ENCODE peak calls at places on chromosomes 5 and 9, in five cellular contexts. One of them, this sample, is unnamed.

GRCh38 chr5:118620201-118620600 is 368.1 kb downstream of the DTWD2 start:
- DNase-seq in HCT116: no peak
- DNase-seq in WERI-Rb-1: no peak
- DNase-seq in PC-3: no peak
- DNase-seq in lower leg skin: no peak
- DNase-seq in this sample: no peak

GRCh38 chr5:123209163-123210013 is 120.3 kb downstream of the PRDM6 start:
- DNase-seq in lower leg skin: no peak
- DNase-seq in PC-3: peak
- DNase-seq in WERI-Rb-1: no peak
- DNase-seq in HCT116: peak
- DNase-seq in this sample: no peak

GRCh38 chr9:124139001-124139400 is 118.7 kb upstream of the NEK6 start:
- DNase-seq in HCT116: no peak
- DNase-seq in WERI-Rb-1: no peak
- DNase-seq in lower leg skin: peak
- DNase-seq in PC-3: no peak
- DNase-seq in this sample: no peak

GRCh38 chr5:139104577-139105271 is 93.4 kb downstream of the SIL1 start:
- DNase-seq in PC-3: peak
- DNase-seq in lower leg skin: peak
- DNase-seq in HCT116: no peak
- DNase-seq in WERI-Rb-1: peak
- DNase-seq in this sample: no peak

GRCh38 chr5:32511778-32512374 is 67.3 kb upstream of the ZFR start:
- DNase-seq in WERI-Rb-1: no peak
- DNase-seq in HCT116: no peak
- DNase-seq in PC-3: no peak
- DNase-seq in lower leg skin: peak
- DNase-seq in this sample: peak

GRCh38 chr5:39376293-39376714 is 12.0 kb upstream of the C9 start:
- DNase-seq in HCT116: peak
- DNase-seq in lower leg skin: no peak
- DNase-seq in PC-3: peak
- DNase-seq in WERI-Rb-1: peak
- DNase-seq in this sample: no peak

GRCh38 chr9:125929846-125930245 is 182.7 kb downstream of the PBX3 start:
- DNase-seq in WERI-Rb-1: no peak
- DNase-seq in HCT116: no peak
- DNase-seq in PC-3: peak
- DNase-seq in lower leg skin: no peak
- DNase-seq in this sample: no peak

GRCh38 chr9:107545036-107545435 is 55.5 kb upstream of the KLF4 start:
- DNase-seq in HCT116: no peak
- DNase-seq in PC-3: no peak
- DNase-seq in lower leg skin: no peak
- DNase-seq in WERI-Rb-1: no peak
- DNase-seq in this sample: no peak

GRCh38 chr9:128825923-128826702 is 3.5 kb downstream of the SPOUT1 start:
- DNase-seq in WERI-Rb-1: peak
- DNase-seq in lower leg skin: no peak
- DNase-seq in HCT116: peak
- DNase-seq in PC-3: no peak
- DNase-seq in this sample: no peak

GRCh38 chr5:126988021-126988569 is 42.3 kb downstream of the MARCHF3 start:
- DNase-seq in PC-3: no peak
- DNase-seq in HCT116: no peak
- DNase-seq in WERI-Rb-1: peak
- DNase-seq in lower leg skin: no peak
- DNase-seq in this sample: no peak

GRCh38 chr5:34791761-34792244 is 47.2 kb upstream of the TTC23L start:
- DNase-seq in lower leg skin: no peak
- DNase-seq in HCT116: no peak
- DNase-seq in WERI-Rb-1: no peak
- DNase-seq in PC-3: no peak
- DNase-seq in this sample: no peak

GRCh38 chr9:133691659-133692363 is 46.3 kb downstream of the SARDH start:
- DNase-seq in WERI-Rb-1: no peak
- DNase-seq in PC-3: peak
- DNase-seq in HCT116: no peak
- DNase-seq in lower leg skin: no peak
- DNase-seq in this sample: no peak

GRCh38 chr5:32388429-32389111 is 56.0 kb downstream of the ZFR start:
- DNase-seq in lower leg skin: no peak
- DNase-seq in HCT116: no peak
- DNase-seq in PC-3: peak
- DNase-seq in WERI-Rb-1: no peak
- DNase-seq in this sample: no peak

GRCh38 chr5:142551242-142552067 is 134.4 kb downstream of the FGF1 start:
- DNase-seq in WERI-Rb-1: peak
- DNase-seq in lower leg skin: no peak
- DNase-seq in PC-3: peak
- DNase-seq in HCT116: no peak
- DNase-seq in this sample: no peak

GRCh38 chr5:34622046-34622435 is 34.1 kb upstream of the RAI14 start:
- DNase-seq in HCT116: no peak
- DNase-seq in PC-3: no peak
- DNase-seq in lower leg skin: no peak
- DNase-seq in WERI-Rb-1: no peak
- DNase-seq in this sample: no peak

GRCh38 chr5:168481330-168481788 is 4.9 kb upstream of the RARS1 start:
- DNase-seq in lower leg skin: no peak
- DNase-seq in PC-3: no peak
- DNase-seq in WERI-Rb-1: no peak
- DNase-seq in HCT116: no peak
- DNase-seq in this sample: no peak

GRCh38 chr9:5389109-5389732 is 48.5 kb downstream of the PLGRKT start:
- DNase-seq in HCT116: no peak
- DNase-seq in PC-3: peak
- DNase-seq in WERI-Rb-1: no peak
- DNase-seq in lower leg skin: no peak
- DNase-seq in this sample: no peak

GRCh38 chr5:31113101-31113500 is 80.4 kb upstream of the CDH6 start:
- DNase-seq in lower leg skin: no peak
- DNase-seq in WERI-Rb-1: no peak
- DNase-seq in PC-3: peak
- DNase-seq in HCT116: no peak
- DNase-seq in this sample: no peak

GRCh38 chr9:93908591-93909241 is 46.4 kb downstream of the BARX1 start:
- DNase-seq in lower leg skin: no peak
- DNase-seq in WERI-Rb-1: no peak
- DNase-seq in HCT116: no peak
- DNase-seq in PC-3: no peak
- DNase-seq in this sample: no peak

GRCh38 chr9:105141448-105142101 is 102.9 kb upstream of the SLC44A1 start:
- DNase-seq in WERI-Rb-1: peak
- DNase-seq in PC-3: no peak
- DNase-seq in lower leg skin: no peak
- DNase-seq in HCT116: no peak
- DNase-seq in this sample: no peak

GRCh38 chr5:10424124-10424731 is 17.5 kb upstream of the ROPN1L start:
- DNase-seq in WERI-Rb-1: peak
- DNase-seq in lower leg skin: no peak
- DNase-seq in PC-3: peak
- DNase-seq in HCT116: peak
- DNase-seq in this sample: no peak

GRCh38 chr5:147911427-147911826 is 5.1 kb upstream of the C5orf46 start:
- DNase-seq in lower leg skin: no peak
- DNase-seq in HCT116: no peak
- DNase-seq in WERI-Rb-1: no peak
- DNase-seq in PC-3: no peak
- DNase-seq in this sample: no peak

GRCh38 chr5:111929892-111930291 is 172.9 kb upstream of the NREP start:
- DNase-seq in PC-3: peak
- DNase-seq in WERI-Rb-1: no peak
- DNase-seq in HCT116: no peak
- DNase-seq in lower leg skin: no peak
- DNase-seq in this sample: no peak

GRCh38 chr9:20353529-20353928 is 268.8 kb downstream of the MLLT3 start:
- DNase-seq in WERI-Rb-1: no peak
- DNase-seq in lower leg skin: no peak
- DNase-seq in HCT116: no peak
- DNase-seq in PC-3: no peak
- DNase-seq in this sample: no peak

DNA sequence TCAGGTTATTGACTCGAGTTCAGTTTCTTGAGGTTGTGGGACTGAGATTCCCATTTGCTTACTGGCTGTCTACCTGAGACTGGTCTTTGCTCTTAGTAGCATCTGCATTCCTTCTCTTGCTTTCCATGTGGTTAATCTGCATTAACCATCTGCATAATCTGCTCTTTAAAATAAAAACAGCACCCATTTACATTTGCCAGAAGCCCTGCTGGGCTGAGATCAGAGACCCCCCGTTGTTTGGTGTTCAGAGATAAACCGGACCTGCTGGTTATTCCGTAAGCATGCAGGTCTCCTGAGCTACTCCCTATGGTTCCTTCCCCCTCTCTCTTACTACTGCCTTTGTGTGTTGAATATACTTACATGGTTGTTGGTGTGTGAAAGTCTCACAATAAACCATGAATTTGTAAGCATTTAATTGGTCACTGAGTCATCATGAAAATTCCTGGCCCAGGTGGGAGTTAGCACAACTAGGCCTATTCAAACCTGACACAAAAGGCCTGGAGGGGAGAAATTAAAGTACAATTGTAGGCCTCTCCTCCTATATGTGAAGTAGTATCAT is 396.7 kb downstream of the MRPS30 start:
- DNase-seq in WERI-Rb-1: no peak
- DNase-seq in HCT116: no peak
- DNase-seq in lower leg skin: no peak
- DNase-seq in PC-3: no peak
- DNase-seq in this sample: no peak
- H3K4me3 ChIP-seq in WERI-Rb-1: no peak
- H3K4me3 ChIP-seq in HCT116: no peak
- H3K4me3 ChIP-seq in lower leg skin: no peak
- H3K4me3 ChIP-seq in PC-3: no peak
- H3K4me3 ChIP-seq in this sample: no peak

GRCh38 chr9:136796238-136796774 is at the start of gene CCDC183:
- DNase-seq in lower leg skin: no peak
- DNase-seq in PC-3: no peak
- DNase-seq in WERI-Rb-1: no peak
- DNase-seq in HCT116: no peak
- DNase-seq in this sample: no peak
- TF ChIP-seq CTCF in lower leg skin: no peak
- TF ChIP-seq CTCF in PC-3: no peak
- TF ChIP-seq CTCF in WERI-Rb-1: no peak
- TF ChIP-seq CTCF in HCT116: no peak
- TF ChIP-seq CTCF in this sample: no peak

DNA sequence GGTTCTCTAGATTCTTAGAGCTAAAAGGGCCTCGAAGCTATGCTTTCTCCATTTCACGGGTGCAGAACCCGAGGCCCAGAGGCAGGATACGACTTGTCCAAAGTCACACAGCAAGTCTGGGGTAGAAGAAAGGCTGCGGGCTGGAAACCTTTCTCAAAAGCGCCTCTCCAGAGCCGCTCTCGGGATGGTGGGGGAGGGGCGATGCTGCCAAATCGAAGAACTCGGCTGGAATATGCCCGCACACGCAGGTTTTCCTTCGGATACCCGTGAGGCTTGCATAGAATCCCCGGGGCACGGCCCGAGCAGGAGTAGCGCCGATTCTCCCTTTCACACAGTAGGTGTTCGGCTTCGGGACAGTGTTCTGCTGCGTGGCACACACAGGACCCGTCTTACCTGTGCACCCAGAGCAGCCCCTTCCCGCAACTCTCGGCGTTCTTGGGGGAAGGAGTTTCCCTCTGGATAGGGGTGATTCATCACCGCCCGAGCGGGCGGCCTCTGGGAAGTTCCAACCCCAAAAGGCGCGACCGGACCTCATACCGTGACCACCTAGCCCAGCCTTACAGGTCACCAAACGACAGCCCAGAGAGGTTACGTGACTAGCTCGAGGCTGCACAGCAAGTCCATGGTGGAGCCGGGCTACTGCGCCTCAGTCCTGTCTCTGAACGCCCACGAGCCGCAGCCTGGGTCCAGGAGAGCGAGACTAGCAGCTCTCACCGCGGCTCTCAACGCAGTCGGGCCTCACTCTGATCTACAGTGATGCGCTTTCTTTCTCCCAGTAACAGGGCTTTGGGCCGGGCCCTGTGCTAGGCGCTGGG is 4.1 kb downstream of the PAX5 start:
- DNase-seq in HCT116: no peak
- DNase-seq in WERI-Rb-1: no peak
- DNase-seq in PC-3: no peak
- DNase-seq in lower leg skin: peak
- DNase-seq in this sample: no peak
- H3K4me3 ChIP-seq in HCT116: no peak
- H3K4me3 ChIP-seq in WERI-Rb-1: no peak
- H3K4me3 ChIP-seq in PC-3: no peak
- H3K4me3 ChIP-seq in lower leg skin: no peak
- H3K4me3 ChIP-seq in this sample: no peak

DNA sequence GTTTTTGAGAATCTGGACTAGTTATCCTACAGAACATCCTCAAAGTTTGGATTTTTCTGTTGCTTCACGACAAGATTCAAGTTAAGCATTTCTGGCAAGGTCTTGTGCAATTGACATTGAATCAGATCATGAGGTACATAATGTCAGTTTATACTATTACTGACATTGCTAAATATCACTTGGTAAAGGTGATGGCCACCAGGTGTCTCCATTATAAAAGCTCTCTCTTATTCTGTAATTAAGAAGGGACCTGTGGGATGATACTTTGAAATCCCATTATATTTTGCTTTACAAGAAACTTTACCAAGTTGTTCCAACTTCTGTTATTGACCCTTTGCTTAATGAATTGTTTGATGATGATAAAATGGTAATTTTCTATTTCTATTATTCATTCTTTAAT is 131.0 kb upstream of the ASTN2 start:
- DNase-seq in HCT116: no peak
- DNase-seq in lower leg skin: no peak
- DNase-seq in PC-3: no peak
- DNase-seq in WERI-Rb-1: no peak
- DNase-seq in this sample: no peak
- TF ChIP-seq CTCF in HCT116: no peak
- TF ChIP-seq CTCF in lower leg skin: no peak
- TF ChIP-seq CTCF in PC-3: no peak
- TF ChIP-seq CTCF in WERI-Rb-1: no peak
- TF ChIP-seq CTCF in this sample: no peak

GRCh38 chr5:177473461-177473991 is at the start of gene DBN1:
- DNase-seq in WERI-Rb-1: peak
- DNase-seq in HCT116: no peak
- DNase-seq in lower leg skin: no peak
- DNase-seq in PC-3: peak
- DNase-seq in this sample: no peak

GRCh38 chr5:177470759-177471536 is 2.5 kb downstream of the DBN1 start:
- DNase-seq in PC-3: peak
- DNase-seq in HCT116: no peak
- DNase-seq in lower leg skin: no peak
- DNase-seq in WERI-Rb-1: no peak
- DNase-seq in this sample: no peak

GRCh38 chr5:177474094-177474493 is 660 bp upstream of the DBN1 start:
- DNase-seq in WERI-Rb-1: no peak
- DNase-seq in PC-3: no peak
- DNase-seq in HCT116: no peak
- DNase-seq in lower leg skin: no peak
- DNase-seq in this sample: no peak

GRCh38 chr5:177471610-177472356 is 1.7 kb downstream of the DBN1 start:
- DNase-seq in PC-3: no peak
- DNase-seq in lower leg skin: no peak
- DNase-seq in WERI-Rb-1: no peak
- DNase-seq in HCT116: no peak
- DNase-seq in this sample: peak

GRCh38 chr5:177472460-177473441 is 683 bp downstream of the DBN1 start:
- DNase-seq in lower leg skin: no peak
- DNase-seq in HCT116: no peak
- DNase-seq in PC-3: peak
- DNase-seq in WERI-Rb-1: peak
- DNase-seq in this sample: peak
- H3K4me3 ChIP-seq in lower leg skin: peak
- H3K4me3 ChIP-seq in HCT116: peak
- H3K4me3 ChIP-seq in PC-3: peak
- H3K4me3 ChIP-seq in WERI-Rb-1: peak
- H3K4me3 ChIP-seq in this sample: peak